ENCODE peak calls at places on chromosomes 5 and 9, in five cellular contexts. One of them, this sample, is unnamed.

GRCh38 chr5:82346376-82347212 is 68.4 kb upstream of the RPS23 start:
- DNase-seq in fibroblast of lung: no peak
- DNase-seq in upper lobe of left lung: no peak
- DNase-seq in glutamatergic neuron: peak; percentile 24
- DNase-seq in cardiac muscle cell: no peak
- DNase-seq in this sample: no peak

GRCh38 chr9:79759460-79759859 is 187.7 kb downstream of the TLE4 start:
- DNase-seq in fibroblast of lung: no peak
- DNase-seq in upper lobe of left lung: no peak
- DNase-seq in glutamatergic neuron: no peak
- DNase-seq in cardiac muscle cell: no peak
- DNase-seq in this sample: no peak

GRCh38 chr9:87239312-87239711 is 258.4 kb upstream of the DAPK1 start:
- DNase-seq in fibroblast of lung: no peak
- DNase-seq in upper lobe of left lung: no peak
- DNase-seq in glutamatergic neuron: no peak
- DNase-seq in cardiac muscle cell: no peak
- DNase-seq in this sample: no peak

GRCh38 chr5:132594170-132594569 is 37.4 kb downstream of the RAD50 start:
- DNase-seq in fibroblast of lung: no peak
- DNase-seq in upper lobe of left lung: no peak
- DNase-seq in glutamatergic neuron: no peak
- DNase-seq in cardiac muscle cell: no peak
- DNase-seq in this sample: no peak

GRCh38 chr5:142600611-142601360 is 85.1 kb downstream of the FGF1 start:
- DNase-seq in fibroblast of lung: peak; percentile 88
- DNase-seq in upper lobe of left lung: peak; percentile 26
- DNase-seq in glutamatergic neuron: no peak
- DNase-seq in cardiac muscle cell: peak; percentile 78
- DNase-seq in this sample: peak; percentile 90

GRCh38 chr5:130871346-130872086 is 293.5 kb downstream of the HINT1 start:
- DNase-seq in fibroblast of lung: peak; percentile 5
- DNase-seq in upper lobe of left lung: no peak
- DNase-seq in glutamatergic neuron: peak; percentile 18
- DNase-seq in cardiac muscle cell: peak; percentile 34
- DNase-seq in this sample: peak; percentile 31

GRCh38 chr5:18105449-18105848 is 471.2 kb downstream of the TAF11L14 start:
- DNase-seq in fibroblast of lung: no peak
- DNase-seq in upper lobe of left lung: no peak
- DNase-seq in glutamatergic neuron: no peak
- DNase-seq in cardiac muscle cell: no peak
- DNase-seq in this sample: no peak

GRCh38 chr5:96023518-96023917 is 61.9 kb upstream of the ELL2 start:
- DNase-seq in fibroblast of lung: peak; percentile 65
- DNase-seq in upper lobe of left lung: no peak
- DNase-seq in glutamatergic neuron: no peak
- DNase-seq in cardiac muscle cell: peak; percentile 76
- DNase-seq in this sample: no peak

GRCh38 chr5:35853652-35854051 is 3.0 kb upstream of the IL7R start:
- DNase-seq in fibroblast of lung: peak; percentile 13
- DNase-seq in upper lobe of left lung: peak; percentile 52
- DNase-seq in glutamatergic neuron: no peak
- DNase-seq in cardiac muscle cell: peak; percentile 36
- DNase-seq in this sample: no peak

GRCh38 chr9:1050125-1050895 is at the start of gene DMRT2:
- DNase-seq in fibroblast of lung: peak; percentile 25
- DNase-seq in upper lobe of left lung: peak; percentile 86
- DNase-seq in glutamatergic neuron: peak; percentile 93
- DNase-seq in cardiac muscle cell: peak; percentile 81
- DNase-seq in this sample: peak; percentile 22

GRCh38 chr9:1049641-1050040 is 516 bp upstream of the DMRT2 start:
- DNase-seq in fibroblast of lung: no peak
- DNase-seq in upper lobe of left lung: no peak
- DNase-seq in glutamatergic neuron: no peak
- DNase-seq in cardiac muscle cell: no peak
- DNase-seq in this sample: no peak

GRCh38 chr9:1052908-1053590 is 2.9 kb downstream of the DMRT2 start:
- DNase-seq in fibroblast of lung: no peak
- DNase-seq in upper lobe of left lung: no peak
- DNase-seq in glutamatergic neuron: no peak
- DNase-seq in cardiac muscle cell: no peak
- DNase-seq in this sample: no peak

GRCh38 chr9:1052119-1052907 is 2.2 kb downstream of the DMRT2 start:
- DNase-seq in fibroblast of lung: no peak
- DNase-seq in upper lobe of left lung: no peak
- DNase-seq in glutamatergic neuron: peak; percentile 49
- DNase-seq in cardiac muscle cell: no peak
- DNase-seq in this sample: no peak

DNA sequence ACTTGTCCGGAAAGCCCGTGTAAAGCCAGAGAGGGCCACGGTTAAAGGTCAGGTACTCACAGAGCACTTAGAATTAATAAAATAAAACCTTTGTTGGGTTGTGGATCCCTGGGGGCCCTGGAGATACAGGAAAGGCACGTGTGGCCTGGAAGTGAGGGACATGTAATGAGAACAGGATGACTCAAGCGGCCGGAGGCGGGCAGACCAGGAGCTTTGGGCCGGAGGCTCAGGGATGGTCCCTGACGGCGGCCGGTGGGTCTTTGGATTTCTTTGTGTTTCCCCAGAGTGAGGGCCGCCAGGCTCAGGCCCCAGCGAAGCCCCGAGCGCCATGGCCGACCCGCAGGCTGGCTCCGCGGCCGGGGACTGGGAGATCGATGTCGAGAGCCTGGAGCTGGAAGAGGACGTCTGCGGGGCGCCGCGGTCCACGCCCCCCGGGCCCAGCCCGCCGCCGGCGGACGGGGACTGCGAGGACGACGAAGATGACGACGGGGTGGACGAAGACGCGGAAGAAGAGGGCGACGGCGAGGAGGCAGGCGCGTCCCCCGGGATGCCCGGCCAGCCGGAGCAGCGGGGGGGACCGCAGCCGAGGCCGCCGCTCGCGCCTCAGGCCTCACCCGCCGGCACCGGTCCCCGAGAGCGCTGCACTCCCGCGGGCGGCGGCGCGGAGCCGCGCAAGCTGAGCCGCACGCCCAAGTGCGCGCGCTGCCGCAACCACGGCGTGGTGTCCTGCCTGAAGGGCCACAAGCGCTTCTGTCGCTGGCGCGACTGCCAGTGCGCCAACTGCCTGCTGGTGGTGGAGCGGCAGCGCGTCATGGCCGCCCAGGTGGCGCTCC is 1.3 kb downstream of the DMRT2 start:
- DNase-seq in fibroblast of lung: no peak
- DNase-seq in upper lobe of left lung: peak; percentile 61
- DNase-seq in glutamatergic neuron: peak; percentile 72
- DNase-seq in cardiac muscle cell: no peak
- DNase-seq in this sample: no peak
- TF ChIP-seq CTCF in fibroblast of lung: no peak
- TF ChIP-seq CTCF in upper lobe of left lung: peak; percentile 32
- TF ChIP-seq CTCF in glutamatergic neuron: no peak
- TF ChIP-seq CTCF in cardiac muscle cell: peak; percentile 10
- TF ChIP-seq CTCF in this sample: no peak

GRCh38 chr5:61408476-61409168 is 76.6 kb downstream of the ZSWIM6 start:
- DNase-seq in fibroblast of lung: peak; percentile 99
- DNase-seq in upper lobe of left lung: peak; percentile 100
- DNase-seq in glutamatergic neuron: peak; percentile 97
- DNase-seq in cardiac muscle cell: peak; percentile 100
- DNase-seq in this sample: peak; percentile 99
- TF ChIP-seq CTCF in fibroblast of lung: no peak
- TF ChIP-seq CTCF in upper lobe of left lung: no peak
- TF ChIP-seq CTCF in glutamatergic neuron: no peak
- TF ChIP-seq CTCF in cardiac muscle cell: no peak
- TF ChIP-seq CTCF in this sample: no peak

DNA sequence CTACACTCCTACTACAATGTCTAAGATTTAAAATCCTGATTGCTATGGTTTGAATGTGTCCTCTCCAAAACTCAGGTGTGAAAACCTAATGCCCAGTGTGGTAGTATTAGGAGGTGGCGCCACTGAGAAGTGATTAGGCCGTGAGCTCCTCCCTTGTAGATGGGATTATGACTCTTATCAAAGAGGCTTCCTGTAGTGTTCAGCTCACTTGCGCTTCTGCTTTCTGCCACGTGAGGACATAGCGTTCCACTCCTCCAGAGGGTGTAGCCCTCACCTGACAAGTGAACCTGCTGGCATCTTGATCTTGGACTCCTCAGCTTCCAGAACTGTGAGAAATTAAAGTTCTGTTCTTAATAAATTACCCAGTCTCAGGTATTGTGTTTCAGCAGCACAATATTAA is 33.0 kb upstream of the WHRN start:
- DNase-seq in fibroblast of lung: no peak
- DNase-seq in upper lobe of left lung: peak; percentile 43
- DNase-seq in glutamatergic neuron: no peak
- DNase-seq in cardiac muscle cell: no peak
- DNase-seq in this sample: no peak
- TF ChIP-seq CTCF in fibroblast of lung: no peak
- TF ChIP-seq CTCF in upper lobe of left lung: peak; percentile 10
- TF ChIP-seq CTCF in glutamatergic neuron: no peak
- TF ChIP-seq CTCF in cardiac muscle cell: no peak
- TF ChIP-seq CTCF in this sample: no peak

GRCh38 chr9:131723632-131724031 is 16.2 kb downstream of the RAPGEF1 start:
- DNase-seq in fibroblast of lung: no peak
- DNase-seq in upper lobe of left lung: no peak
- DNase-seq in glutamatergic neuron: no peak
- DNase-seq in cardiac muscle cell: no peak
- DNase-seq in this sample: no peak
- TF ChIP-seq CTCF in fibroblast of lung: no peak
- TF ChIP-seq CTCF in upper lobe of left lung: no peak
- TF ChIP-seq CTCF in glutamatergic neuron: no peak
- TF ChIP-seq CTCF in cardiac muscle cell: no peak
- TF ChIP-seq CTCF in this sample: no peak

GRCh38 chr9:36808246-36808645 is 225.8 kb downstream of the PAX5 start:
- DNase-seq in fibroblast of lung: no peak
- DNase-seq in upper lobe of left lung: no peak
- DNase-seq in glutamatergic neuron: no peak
- DNase-seq in cardiac muscle cell: no peak
- DNase-seq in this sample: no peak
- TF ChIP-seq CTCF in fibroblast of lung: no peak
- TF ChIP-seq CTCF in upper lobe of left lung: no peak
- TF ChIP-seq CTCF in glutamatergic neuron: no peak
- TF ChIP-seq CTCF in cardiac muscle cell: no peak
- TF ChIP-seq CTCF in this sample: no peak

DNA sequence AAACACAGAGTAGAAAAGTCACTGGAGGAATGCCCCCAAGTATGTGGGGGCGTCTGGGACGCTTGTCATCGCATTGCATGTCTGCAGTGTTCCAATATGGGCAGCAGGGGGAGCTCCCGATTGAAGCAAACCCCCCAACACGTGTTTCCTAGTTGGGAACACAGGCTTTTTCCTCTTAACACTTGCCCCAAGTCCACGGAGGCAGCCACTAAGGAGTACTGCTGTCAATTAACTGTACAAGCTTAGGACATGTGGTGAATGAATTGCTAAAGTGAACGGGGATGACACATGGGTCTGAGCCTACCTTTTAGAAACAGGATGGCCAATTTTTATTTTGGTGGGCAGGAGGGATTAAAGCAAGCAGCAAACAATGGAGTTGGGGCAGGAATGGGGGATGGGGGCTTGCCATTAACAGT is 2.2 kb downstream of the GABRB2 start:
- DNase-seq in fibroblast of lung: peak; percentile 32
- DNase-seq in upper lobe of left lung: peak; percentile 32
- DNase-seq in glutamatergic neuron: peak; percentile 66
- DNase-seq in cardiac muscle cell: peak; percentile 64
- DNase-seq in this sample: no peak
- TF ChIP-seq CTCF in fibroblast of lung: peak; percentile 72
- TF ChIP-seq CTCF in upper lobe of left lung: peak; percentile 50
- TF ChIP-seq CTCF in glutamatergic neuron: peak; percentile 91
- TF ChIP-seq CTCF in cardiac muscle cell: peak; percentile 87
- TF ChIP-seq CTCF in this sample: peak; percentile 64